ENCODE peak calls at places on chromosomes 3 and 15, in four cellular contexts. B is NAMALWA; N is GM10248; V is CD8-positive, alpha-beta memory T cell. I is an unnamed sample.

GRCh38 chr15:101156509-101157159 is 95.2 kb downstream of the CHSY1 start:
- DNase-seq in B (peak; percentile 59), N (peak; percentile 86), V (no peak), I (no peak)

GRCh38 chr3:12479919-12480425 is 4.3 kb upstream of the TSEN2 start:
- DNase-seq in B (peak; percentile 73), N (peak; percentile 77), V (peak; percentile 40), I (peak; percentile 43)

GRCh38 chr3:62758296-62759066 is 116.7 kb downstream of the CADPS start:
- DNase-seq in B (peak; percentile 32), N (no peak), V (no peak), I (no peak)

GRCh38 chr3:46087871-46088270 is 60.6 kb upstream of the XCR1 start:
- DNase-seq in B (peak; percentile 24), N (no peak), V (no peak), I (no peak)

GRCh38 chr15:42059661-42060476 is 34.5 kb downstream of the PLA2G4D start:
- DNase-seq in B (peak; percentile 72), N (peak; percentile 65), V (peak; percentile 40), I (peak; percentile 23)

GRCh38 chr3:149371001-149371722 is 6.3 kb downstream of the TM4SF1 start:
- DNase-seq in B (no peak), N (no peak), V (no peak), I (peak; percentile 83)

GRCh38 chr3:146161725-146162047 is 702 bp upstream of the PLOD2 start:
- DNase-seq in B (no peak), N (no peak), V (no peak), I (no peak)

GRCh38 chr15:61131598-61131954 is 97.5 kb downstream of the RORA start:
- DNase-seq in B (no peak), N (no peak), V (no peak), I (no peak)

GRCh38 chr15:90650117-90650955 is 66.8 kb upstream of the BLM start:
- DNase-seq in B (no peak), N (no peak), V (no peak), I (no peak)

GRCh38 chr3:59783468-59783988 is 733.7 kb upstream of the CFAP20DC start:
- DNase-seq in B (no peak), N (no peak), V (peak; percentile 37), I (no peak)

GRCh38 chr3:186626254-186626847 is 13.5 kb downstream of the AHSG start:
- DNase-seq in B (no peak), N (no peak), V (no peak), I (no peak)

GRCh38 chr3:129665024-129665768 is 58.7 kb upstream of the PLXND1 start:
- DNase-seq in B (no peak), N (no peak), V (no peak), I (peak; percentile 26)

GRCh38 chr3:110101361-110101760 is 764.0 kb upstream of the DPPA4 start:
- DNase-seq in B (no peak), N (no peak), V (no peak), I (no peak)

GRCh38 chr3:130741946-130742610 is 4.6 kb downstream of the PIK3R4 start:
- DNase-seq in B (no peak), N (no peak), V (no peak), I (no peak)

GRCh38 chr3:112858410-112859069 is 11.9 kb upstream of the CD200R1L start:
- DNase-seq in B (peak; percentile 7), N (no peak), V (no peak), I (no peak)

GRCh38 chr3:197305854-197306253 is 7.4 kb upstream of the DLG1 start:
- DNase-seq in B (peak; percentile 56), N (peak; percentile 59), V (peak; percentile 57), I (no peak)

GRCh38 chr3:79326642-79327041 is 441.2 kb downstream of the ROBO1 start:
- DNase-seq in B (no peak), N (no peak), V (no peak), I (no peak)

GRCh38 chr3:124859025-124859424 is 28.1 kb downstream of the ITGB5 start:
- DNase-seq in B (no peak), N (no peak), V (no peak), I (no peak)

GRCh38 chr3:85790445-85791030 is 831.7 kb downstream of the CADM2 start:
- DNase-seq in B (no peak), N (no peak), V (no peak), I (no peak)

GRCh38 chr3:113847664-113848461 is 9.3 kb downstream of the GRAMD1C start:
- DNase-seq in B (no peak), N (no peak), V (no peak), I (no peak)

GRCh38 chr3:81459733-81460132 is 301.7 kb downstream of the GBE1 start:
- DNase-seq in B (no peak), N (no peak), V (no peak), I (no peak)

GRCh38 chr3:4821331-4821730 is 157.9 kb upstream of the BHLHE40 start:
- DNase-seq in B (no peak), N (no peak), V (no peak), I (peak; percentile 27)

GRCh38 chr3:195035345-195036202 is 235.4 kb downstream of the XXYLT1 start:
- DNase-seq in B (no peak), N (no peak), V (no peak), I (no peak)

GRCh38 chr3:61894988-61895935 is 333.9 kb downstream of the PTPRG start:
- DNase-seq in B (peak; percentile 76), N (peak; percentile 73), V (peak; percentile 17), I (peak; percentile 63)

GRCh38 chr15:58556028-58556361 is 124.2 kb downstream of the LIPC start:
- DNase-seq in B (no peak), N (no peak), V (no peak), I (no peak)

GRCh38 chr15:71761649-71762048 is 48.7 kb upstream of the NR2E3 start:
- DNase-seq in B (no peak), N (no peak), V (no peak), I (peak; percentile 71)

I was measured in foreskin melanocyte.